ENCODE peak calls at places on chromosomes 2 and 18, in four cellular contexts. D, A, G and Y are unnamed samples.

GRCh38 chr2:147844691-147845607 is at the start of gene ACVR2A:
- DNase-seq in D (peak), A (peak), G (peak), Y (peak)

GRCh38 chr2:158818511-158818910 is 23.4 kb downstream of the DAPL1 start:
- DNase-seq in D (no peak), G (no peak), A (no peak), Y (no peak)

GRCh38 chr18:74623047-74623816 is 25.6 kb downstream of the ZNF407 start:
- DNase-seq in D (no peak), A (peak), G (peak), Y (peak)

GRCh38 chr2:47658646-47659320 is 124.2 kb upstream of the MSH6 start:
- DNase-seq in A (no peak), D (no peak), G (no peak), Y (peak)

GRCh38 chr2:195660265-195660890 is 3.4 kb downstream of the SLC39A10 start:
- DNase-seq in A (peak), D (peak), G (peak), Y (peak)

GRCh38 chr2:130728549-130729310 is at the start of gene GPR148:
- DNase-seq in A (no peak), D (no peak), G (no peak), Y (no peak)

GRCh38 chr18:31723998-31724711 is 36.5 kb downstream of the SLC25A52 start:
- DNase-seq in A (no peak), G (no peak), D (no peak), Y (no peak)

GRCh38 chr2:205885492-205886099 is 200.4 kb downstream of the INO80D start:
- DNase-seq in G (peak), D (peak), A (peak), Y (peak)

GRCh38 chr2:236945431-236946016 is 140.2 kb upstream of the COPS8 start:
- DNase-seq in G (no peak), A (no peak), D (no peak), Y (no peak)

GRCh38 chr2:68907923-68908253 is 36.7 kb upstream of the BMP10 start:
- DNase-seq in A (no peak), G (no peak), D (no peak), Y (no peak)

GRCh38 chr2:196160101-196160500 is 11.3 kb downstream of the STK17B start:
- DNase-seq in A (peak), G (peak), D (no peak), Y (peak)

DNA sequence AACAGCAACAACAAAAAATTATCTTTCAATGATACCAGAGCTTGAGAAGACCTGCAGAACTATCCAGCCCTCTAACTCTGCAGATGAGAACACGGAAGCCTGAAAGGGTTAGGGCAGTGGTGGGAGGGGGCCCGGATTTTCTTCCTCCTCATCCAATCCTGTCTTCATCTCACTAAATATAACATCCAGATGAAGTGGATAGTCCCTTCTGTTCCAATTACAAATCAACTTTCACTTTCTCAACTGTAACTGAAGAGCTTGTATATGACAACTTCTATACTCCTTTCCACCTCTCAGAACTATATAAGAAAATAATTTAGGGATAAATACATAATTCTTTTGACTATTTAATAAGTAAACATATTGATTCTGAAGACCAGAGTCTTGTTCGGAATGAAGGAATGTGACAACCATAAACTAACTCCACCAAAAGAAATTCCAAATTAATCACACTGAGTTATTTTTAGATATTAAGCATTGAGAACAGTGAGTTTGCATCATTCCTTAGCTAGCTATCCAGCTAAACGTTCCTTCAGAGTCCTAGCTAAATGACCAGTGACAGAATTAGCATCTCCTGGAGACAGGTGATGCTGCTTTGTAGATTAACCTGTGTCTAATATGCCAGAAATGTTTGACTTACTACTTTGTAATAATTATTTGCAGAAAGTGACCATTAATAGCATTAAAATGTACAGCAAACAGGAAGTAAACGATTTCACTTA is 32.7 kb downstream of the SFT2D3 start:
- DNase-seq in G (no peak), A (peak), D (no peak), Y (no peak)
- H2AK5ac ChIP-seq in G (no peak), A (no peak), D (no peak), Y (no peak)

DNA sequence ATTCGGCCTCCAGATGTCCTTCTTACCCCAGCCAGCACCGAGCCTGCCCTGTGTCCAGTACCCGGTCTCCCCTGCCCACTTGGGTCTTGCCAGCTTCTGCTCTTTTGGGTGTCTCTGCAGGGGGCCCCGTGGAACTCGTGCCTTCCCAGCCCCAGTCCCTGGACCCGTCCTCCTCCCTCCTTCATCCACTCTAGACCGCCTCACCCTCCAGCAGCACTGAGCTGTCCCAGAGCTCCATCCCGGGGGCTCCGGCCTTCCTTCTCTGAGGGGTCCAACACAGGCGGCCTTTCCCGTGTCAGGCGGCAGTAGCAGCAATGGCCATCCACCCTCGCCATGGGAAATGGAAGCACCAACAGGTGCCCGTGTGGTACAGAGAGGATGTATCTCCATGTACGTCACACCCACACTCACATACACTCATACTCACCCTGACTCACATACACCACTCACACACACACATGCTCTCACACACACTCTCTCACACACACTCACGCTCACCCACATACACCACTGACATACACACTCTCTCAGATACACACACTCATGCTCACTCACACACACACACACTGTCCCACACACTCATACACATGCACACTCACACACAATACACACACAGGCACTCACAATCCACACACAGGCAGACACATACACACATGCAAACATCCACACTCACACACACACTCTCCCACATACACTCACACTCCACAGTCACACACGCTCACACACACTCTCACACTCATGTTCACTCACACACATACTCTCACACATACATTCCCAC is 827.5 kb upstream of the SALL3 start:
- DNase-seq in D (no peak), G (no peak), A (no peak), Y (no peak)
- H4K8ac ChIP-seq in D (no peak), G (no peak), A (no peak), Y (no peak)

GRCh38 chr2:29223851-29224692 is 108.9 kb downstream of the CLIP4 start:
- DNase-seq in D (no peak), A (peak), G (no peak), Y (peak)
- H3K4me3 ChIP-seq in D (no peak), A (no peak), G (no peak), Y (no peak)

GRCh38 chr2:95331606-95332005 is 34.5 kb downstream of the KCNIP3 start:
- DNase-seq in G (no peak), D (no peak), A (no peak), Y (no peak)
- H2AK5ac ChIP-seq in G (no peak), D (peak), A (no peak), Y (no peak)

DNA sequence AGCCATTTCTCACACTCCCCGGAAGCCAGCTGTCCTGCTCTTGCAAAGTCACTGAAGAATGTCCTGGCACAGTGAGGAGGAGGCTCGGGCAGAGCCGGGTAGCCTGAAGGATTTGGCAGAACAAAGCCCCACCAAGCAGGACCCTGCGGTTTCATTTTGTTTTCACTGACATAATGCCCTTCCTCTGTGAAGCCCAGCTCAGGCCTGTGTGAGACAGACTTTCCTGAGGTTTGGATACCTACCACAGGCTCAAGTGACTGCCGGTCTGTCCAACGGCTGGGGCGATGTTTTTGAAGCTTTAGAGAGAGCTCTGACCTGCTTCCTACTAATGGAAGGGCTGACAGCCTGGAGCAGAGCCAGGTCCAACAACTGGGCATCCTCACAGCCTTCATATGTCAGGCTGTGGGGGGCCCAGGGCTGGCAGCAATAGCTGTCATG is 99.8 kb upstream of the FZD7 start:
- DNase-seq in D (no peak), A (no peak), G (peak), Y (no peak)
- H4K8ac ChIP-seq in D (no peak), A (peak), G (no peak), Y (no peak)

DNA sequence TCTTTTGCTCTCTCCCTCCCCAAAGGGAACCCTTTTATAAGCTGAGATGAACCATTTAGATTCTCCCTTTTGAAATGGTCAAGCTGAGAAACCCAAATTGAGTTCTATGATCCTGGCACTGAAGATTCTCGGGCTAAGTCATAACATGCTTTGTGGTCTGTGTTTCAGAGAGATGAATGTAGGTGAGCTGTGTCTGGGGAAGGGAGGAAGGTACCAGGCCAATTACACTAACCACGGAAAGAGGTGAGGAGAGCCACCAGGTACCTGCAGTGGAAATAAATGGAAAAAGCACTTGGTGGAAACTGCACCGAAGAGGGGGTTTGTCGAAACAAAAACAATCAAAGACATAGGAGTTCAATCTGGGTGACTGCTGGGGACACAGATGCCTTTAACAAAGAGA is 996 bp upstream of the MRPL44 start:
- DNase-seq in A (no peak), G (no peak), D (no peak), Y (no peak)
- H3K4me3 ChIP-seq in A (no peak), G (no peak), D (no peak), Y (no peak)

GRCh38 chr2:36476411-36476810 is 120.8 kb downstream of the CRIM1 start:
- DNase-seq in A (no peak), G (no peak), D (no peak), Y (no peak)

GRCh38 chr2:36469701-36470100 is 114.1 kb downstream of the CRIM1 start:
- DNase-seq in D (no peak), A (no peak), G (no peak), Y (no peak)

GRCh38 chr2:36469267-36469561 is 113.6 kb downstream of the CRIM1 start:
- DNase-seq in D (no peak), G (no peak), A (no peak), Y (no peak)

GRCh38 chr2:36477315-36477714 is 120.7 kb downstream of the FEZ2 start:
- DNase-seq in G (no peak), A (no peak), D (no peak), Y (no peak)

GRCh38 chr2:36473230-36473629 is 117.7 kb downstream of the CRIM1 start:
- DNase-seq in G (no peak), D (no peak), A (no peak), Y (peak)
- H2AK5ac ChIP-seq in G (no peak), D (no peak), A (no peak), Y (no peak)

DNA sequence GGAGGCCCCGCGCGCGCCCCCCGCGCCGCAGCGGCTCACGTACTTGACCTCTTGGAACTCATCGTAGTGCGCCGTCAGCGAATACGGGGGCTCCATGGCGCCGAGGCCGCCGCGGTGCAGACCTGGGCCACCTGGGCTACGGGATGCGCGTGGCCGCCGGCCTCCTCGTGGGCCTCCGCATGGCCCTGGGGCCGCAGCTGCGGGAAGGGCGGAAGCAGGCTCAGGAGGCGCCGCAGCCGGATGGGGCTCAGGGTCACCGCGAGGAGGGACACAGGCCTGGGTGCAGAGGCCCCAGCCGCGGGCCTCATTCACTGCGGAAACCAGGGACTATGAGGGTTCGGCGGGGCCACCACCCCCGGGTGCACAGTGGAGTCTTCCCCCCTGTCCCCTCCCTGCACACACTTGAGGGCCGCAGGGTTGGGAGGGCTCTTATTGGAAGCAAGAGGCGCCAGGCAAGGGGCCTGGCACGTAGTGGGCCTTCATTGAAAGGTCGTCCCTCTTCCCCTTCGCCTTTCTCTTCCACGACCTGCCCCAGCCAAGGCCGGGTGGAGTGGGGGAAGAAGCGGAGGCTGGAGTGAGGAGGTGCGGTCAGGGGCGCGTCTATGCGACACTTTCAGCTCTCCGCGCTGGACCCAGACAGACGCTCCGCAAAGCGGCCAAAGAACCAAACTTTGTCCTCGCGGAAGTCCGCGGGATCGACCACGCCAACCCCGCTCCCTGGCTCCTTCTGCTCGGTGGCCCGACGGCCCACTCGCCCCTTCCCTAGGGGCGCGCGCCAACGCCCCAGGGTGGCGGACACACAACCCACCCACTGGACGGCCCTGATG is 863 bp downstream of the ECEL1 start:
- DNase-seq in D (no peak), G (no peak), A (no peak), Y (no peak)
- H4K8ac ChIP-seq in D (peak), G (no peak), A (no peak), Y (no peak)

GRCh38 chr18:23994361-23994902 is 20.1 kb upstream of the TTC39C start:
- DNase-seq in D (no peak), A (peak), G (no peak), Y (no peak)

GRCh38 chr18:23995180-23995579 is 19.4 kb upstream of the TTC39C start:
- DNase-seq in G (no peak), A (no peak), D (no peak), Y (no peak)

GRCh38 chr18:23990474-23991410 is 23.8 kb upstream of the TTC39C start:
- DNase-seq in D (no peak), G (no peak), A (peak), Y (no peak)

GRCh38 chr18:23992119-23992940 is 22.2 kb upstream of the TTC39C start:
- DNase-seq in G (no peak), A (peak), D (no peak), Y (no peak)

GRCh38 chr18:23992941-23993280 is 21.6 kb upstream of the TTC39C start:
- DNase-seq in G (no peak), D (no peak), A (no peak), Y (no peak)
- H3K4me3 ChIP-seq in G (no peak), D (no peak), A (no peak), Y (no peak)